ENCODE peak calls at places on chromosomes 6 and 20, in six cellular contexts. G is body of pancreas, A is AG09319, J is IMR-90, C is RCC 7860, V is OCI-LY7. O is an unnamed sample.

GRCh38 chr20:45836841-45837240 is 3.2 kb downstream of the SNX21 start:
- DNase-seq in G (no peak), A (no peak), V (no peak), C (no peak), J (no peak), O (no peak)

GRCh38 chr20:61989741-61990140 is 75.9 kb downstream of the TAF4 start:
- DNase-seq in C (no peak), J (no peak), A (no peak), V (no peak), G (no peak), O (no peak)

GRCh38 chr6:48151142-48151541 is 40.1 kb upstream of the PTCHD4 start:
- DNase-seq in V (no peak), A (no peak), G (no peak), C (peak), J (no peak), O (no peak)

GRCh38 chr20:63027425-63028389 is 20.9 kb upstream of the BHLHE23 start:
- DNase-seq in G (no peak), A (no peak), C (no peak), J (no peak), V (peak), O (no peak)

GRCh38 chr6:159378361-159378760 is 209.2 kb downstream of the FNDC1 start:
- DNase-seq in C (no peak), G (no peak), V (no peak), A (no peak), J (no peak), O (no peak)

GRCh38 chr6:168606722-168607121 is 165.7 kb downstream of the SMOC2 start:
- DNase-seq in A (no peak), V (no peak), C (no peak), G (no peak), J (no peak), O (no peak)

GRCh38 chr6:24517659-24518538 is 23.1 kb downstream of the ALDH5A1 start:
- DNase-seq in V (peak), A (no peak), G (no peak), C (no peak), J (no peak), O (no peak)

GRCh38 chr6:140980265-140980887 is 1152.3 kb upstream of the GJE1 start:
- DNase-seq in J (peak), C (no peak), G (no peak), V (no peak), A (no peak), O (peak)

GRCh38 chr20:49112596-49113274 is 66.6 kb downstream of the CSE1L start:
- DNase-seq in J (peak), A (no peak), C (no peak), V (no peak), G (no peak), O (peak)

GRCh38 chr6:1129141-1129540 is 182.8 kb upstream of the FOXQ1 start:
- DNase-seq in A (peak), G (no peak), J (peak), C (no peak), V (no peak), O (no peak)

GRCh38 chr20:48826883-48827771 is 672 bp downstream of the PREX1 start:
- DNase-seq in A (no peak), C (no peak), V (peak), G (no peak), J (no peak), O (no peak)

GRCh38 chr20:41362748-41363140 is 3.9 kb downstream of the EMILIN3 start:
- DNase-seq in V (no peak), J (no peak), G (no peak), C (no peak), A (no peak), O (no peak)

GRCh38 chr6:131519670-131520436 is 53.2 kb upstream of the ARG1 start:
- DNase-seq in V (peak), J (peak), G (peak), C (no peak), A (peak), O (peak)

GRCh38 chr6:111200823-111201134 is 113.5 kb downstream of the SLC16A10 start:
- DNase-seq in V (no peak), J (no peak), G (no peak), C (no peak), A (no peak), O (no peak)

GRCh38 chr6:33589723-33590530 is 9.9 kb upstream of the BAK1 start:
- DNase-seq in J (peak), C (peak), V (peak), A (no peak), G (peak), O (peak)

O was measured in brain microvascular endothelial cell.